ENCODE peak calls at places on chromosome 7, in four cellular contexts. A is brain microvascular endothelial cell, M is left lung, I is suprapubic skin. G is an unnamed sample.

GRCh38 chr7:55546826-55547225 is 25.5 kb downstream of the VOPP1 start:
- DNase-seq in I (no peak), A (peak), M (peak), G (no peak)

GRCh38 chr7:45586748-45587520 is 12.8 kb downstream of the ADCY1 start:
- DNase-seq in M (peak), A (no peak), I (peak), G (no peak)

GRCh38 chr7:38178004-38178694 is at the start of gene STARD3NL:
- DNase-seq in A (peak), I (peak), M (peak), G (peak)

GRCh38 chr7:105759670-105760548 is 116.5 kb downstream of the ATXN7L1 start:
- DNase-seq in M (no peak), I (no peak), A (peak), G (no peak)

GRCh38 chr7:81501220-81501619 is 268.6 kb downstream of the HGF start:
- DNase-seq in I (no peak), A (peak), M (no peak), G (no peak)

GRCh38 chr7:112886171-112886570 is 96.0 kb upstream of the TMEM168 start:
- DNase-seq in A (no peak), I (no peak), M (no peak), G (no peak)

GRCh38 chr7:43198599-43199090 is 86.2 kb downstream of the HECW1 start:
- DNase-seq in I (no peak), A (no peak), M (no peak), G (no peak)

GRCh38 chr7:135745702-135746312 is 2.8 kb downstream of the FAM180A start:
- DNase-seq in M (no peak), I (peak), A (peak), G (no peak)

GRCh38 chr7:30705008-30705407 is 22.8 kb upstream of the CRHR2 start:
- DNase-seq in M (no peak), I (no peak), A (no peak), G (no peak)

GRCh38 chr7:114519215-114519614 is 104.6 kb downstream of the FOXP2 start:
- DNase-seq in A (no peak), M (no peak), I (no peak), G (no peak)

GRCh38 chr7:20330797-20331230 is at the start of gene ITGB8:
- DNase-seq in M (peak), A (no peak), I (peak), G (peak)

GRCh38 chr7:44521347-44522095 is 19.6 kb downstream of the NPC1L1 start:
- DNase-seq in M (no peak), I (no peak), A (no peak), G (no peak)

GRCh38 chr7:41164440-41164839 is 538.5 kb downstream of the INHBA start:
- DNase-seq in I (no peak), M (no peak), A (no peak), G (no peak)

GRCh38 chr7:11228515-11228914 is 254.8 kb downstream of the PHF14 start:
- DNase-seq in I (peak), M (no peak), A (peak), G (no peak)

GRCh38 chr7:44162785-44163395 is 21.8 kb upstream of the MYL7 start:
- DNase-seq in I (peak), A (no peak), M (no peak), G (no peak)

GRCh38 chr7:148927141-148927540 is 43.0 kb upstream of the EZH2 start:
- DNase-seq in I (no peak), M (no peak), A (no peak), G (no peak)

GRCh38 chr7:12719141-12719919 is 31.9 kb downstream of the ARL4A start:
- DNase-seq in M (no peak), I (no peak), A (peak), G (no peak)

GRCh38 chr7:50962962-50963374 is 180.3 kb upstream of the GRB10 start:
- DNase-seq in A (peak), I (no peak), M (peak), G (no peak)